ENCODE peak calls at places on chromosomes 2 and 18, in nine cellular contexts. One of them, this sample, is unnamed.

GRCh38 chr2:56008661-56009411 is 85.3 kb upstream of the EFEMP1 start:
- DNase-seq in GM23248: peak; percentile 95
- DNase-seq in fibroblast of lung: peak; percentile 83
- DNase-seq in HepG2: no peak
- DNase-seq in mammary epithelial cell: peak; percentile 69
- DNase-seq in endodermal cell: peak; percentile 86
- DNase-seq in mesendoderm: peak; percentile 88
- DNase-seq in PC-3: peak; percentile 45
- DNase-seq in SK-N-SH: peak; percentile 58
- DNase-seq in this sample: no peak

GRCh38 chr2:231321556-231322334 is 73.8 kb upstream of the B3GNT7 start:
- DNase-seq in PC-3: no peak
- DNase-seq in HepG2: no peak
- DNase-seq in mammary epithelial cell: no peak
- DNase-seq in SK-N-SH: no peak
- DNase-seq in GM23248: no peak
- DNase-seq in endodermal cell: no peak
- DNase-seq in fibroblast of lung: no peak
- DNase-seq in mesendoderm: no peak
- DNase-seq in this sample: no peak

GRCh38 chr2:73850009-73850408 is 21.2 kb downstream of the STAMBP start:
- DNase-seq in SK-N-SH: no peak
- DNase-seq in PC-3: no peak
- DNase-seq in mesendoderm: no peak
- DNase-seq in GM23248: no peak
- DNase-seq in mammary epithelial cell: no peak
- DNase-seq in endodermal cell: no peak
- DNase-seq in fibroblast of lung: no peak
- DNase-seq in HepG2: no peak
- DNase-seq in this sample: no peak

GRCh38 chr2:237961637-237962036 is 5.2 kb upstream of the UBE2F start:
- DNase-seq in SK-N-SH: no peak
- DNase-seq in GM23248: no peak
- DNase-seq in PC-3: no peak
- DNase-seq in HepG2: no peak
- DNase-seq in fibroblast of lung: no peak
- DNase-seq in endodermal cell: no peak
- DNase-seq in mesendoderm: no peak
- DNase-seq in mammary epithelial cell: no peak
- DNase-seq in this sample: no peak

GRCh38 chr2:38033651-38034050 is 42.3 kb downstream of the CYP1B1 start:
- DNase-seq in mammary epithelial cell: no peak
- DNase-seq in mesendoderm: no peak
- DNase-seq in HepG2: no peak
- DNase-seq in PC-3: no peak
- DNase-seq in endodermal cell: no peak
- DNase-seq in GM23248: no peak
- DNase-seq in fibroblast of lung: no peak
- DNase-seq in SK-N-SH: no peak
- DNase-seq in this sample: no peak

GRCh38 chr2:164510895-164511294 is 110.4 kb downstream of the GRB14 start:
- DNase-seq in fibroblast of lung: no peak
- DNase-seq in PC-3: no peak
- DNase-seq in SK-N-SH: no peak
- DNase-seq in mesendoderm: no peak
- DNase-seq in HepG2: no peak
- DNase-seq in mammary epithelial cell: no peak
- DNase-seq in endodermal cell: no peak
- DNase-seq in GM23248: no peak
- DNase-seq in this sample: no peak

GRCh38 chr2:48512071-48512470 is 17.9 kb upstream of the STON1 start:
- DNase-seq in GM23248: no peak
- DNase-seq in fibroblast of lung: no peak
- DNase-seq in mammary epithelial cell: no peak
- DNase-seq in PC-3: no peak
- DNase-seq in HepG2: no peak
- DNase-seq in endodermal cell: no peak
- DNase-seq in SK-N-SH: no peak
- DNase-seq in mesendoderm: no peak
- DNase-seq in this sample: no peak

GRCh38 chr2:44934962-44935853 is 6.3 kb upstream of the SIX3 start:
- DNase-seq in GM23248: peak; percentile 47
- DNase-seq in mammary epithelial cell: peak; percentile 23
- DNase-seq in HepG2: peak; percentile 23
- DNase-seq in PC-3: no peak
- DNase-seq in SK-N-SH: peak; percentile 80
- DNase-seq in endodermal cell: peak; percentile 85
- DNase-seq in mesendoderm: peak; percentile 61
- DNase-seq in fibroblast of lung: no peak
- DNase-seq in this sample: no peak

GRCh38 chr18:58135806-58136331 is 91.8 kb downstream of the NEDD4L start:
- DNase-seq in mesendoderm: peak; percentile 89
- DNase-seq in SK-N-SH: peak; percentile 76
- DNase-seq in GM23248: peak; percentile 71
- DNase-seq in fibroblast of lung: peak; percentile 86
- DNase-seq in endodermal cell: peak; percentile 88
- DNase-seq in PC-3: peak; percentile 77
- DNase-seq in mammary epithelial cell: peak; percentile 52
- DNase-seq in HepG2: peak; percentile 31
- DNase-seq in this sample: peak; percentile 46

GRCh38 chr2:45342-46130 is 769 bp downstream of the FAM110C start:
- DNase-seq in mammary epithelial cell: peak; percentile 23
- DNase-seq in mesendoderm: peak; percentile 30
- DNase-seq in GM23248: no peak
- DNase-seq in HepG2: no peak
- DNase-seq in PC-3: peak; percentile 24
- DNase-seq in endodermal cell: peak; percentile 75
- DNase-seq in fibroblast of lung: no peak
- DNase-seq in SK-N-SH: peak; percentile 30
- DNase-seq in this sample: no peak

GRCh38 chr2:236305531-236305930 is 41.3 kb upstream of the ASB18 start:
- DNase-seq in GM23248: no peak
- DNase-seq in mammary epithelial cell: no peak
- DNase-seq in PC-3: no peak
- DNase-seq in SK-N-SH: no peak
- DNase-seq in fibroblast of lung: no peak
- DNase-seq in endodermal cell: no peak
- DNase-seq in HepG2: no peak
- DNase-seq in mesendoderm: no peak
- DNase-seq in this sample: no peak

GRCh38 chr18:26487437-26487836 is 60.9 kb downstream of the KCTD1 start:
- DNase-seq in HepG2: peak; percentile 63
- DNase-seq in fibroblast of lung: no peak
- DNase-seq in GM23248: peak; percentile 62
- DNase-seq in mesendoderm: no peak
- DNase-seq in mammary epithelial cell: peak; percentile 96
- DNase-seq in endodermal cell: no peak
- DNase-seq in PC-3: peak; percentile 81
- DNase-seq in SK-N-SH: no peak
- DNase-seq in this sample: no peak

GRCh38 chr18:22034276-22034675 is 135.1 kb upstream of the GATA6 start:
- DNase-seq in SK-N-SH: no peak
- DNase-seq in PC-3: no peak
- DNase-seq in mesendoderm: no peak
- DNase-seq in mammary epithelial cell: no peak
- DNase-seq in HepG2: no peak
- DNase-seq in endodermal cell: no peak
- DNase-seq in fibroblast of lung: peak; percentile 52
- DNase-seq in GM23248: no peak
- DNase-seq in this sample: no peak

GRCh38 chr2:8304821-8305766 is 376.8 kb upstream of the ID2 start:
- DNase-seq in endodermal cell: peak; percentile 13
- DNase-seq in GM23248: no peak
- DNase-seq in mesendoderm: no peak
- DNase-seq in mammary epithelial cell: no peak
- DNase-seq in HepG2: no peak
- DNase-seq in fibroblast of lung: peak; percentile 5
- DNase-seq in SK-N-SH: no peak
- DNase-seq in PC-3: no peak
- DNase-seq in this sample: no peak

GRCh38 chr2:85175369-85176299 is 42.4 kb downstream of the TCF7L1 start:
- DNase-seq in mammary epithelial cell: no peak
- DNase-seq in mesendoderm: peak; percentile 84
- DNase-seq in HepG2: peak; percentile 66
- DNase-seq in GM23248: peak; percentile 70
- DNase-seq in PC-3: peak; percentile 89
- DNase-seq in SK-N-SH: no peak
- DNase-seq in endodermal cell: peak; percentile 70
- DNase-seq in fibroblast of lung: peak; percentile 54
- DNase-seq in this sample: no peak

GRCh38 chr2:105645031-105645940 is 99.4 kb upstream of the NCK2 start:
- DNase-seq in mammary epithelial cell: peak; percentile 22
- DNase-seq in HepG2: no peak
- DNase-seq in endodermal cell: peak; percentile 71
- DNase-seq in mesendoderm: peak; percentile 85
- DNase-seq in fibroblast of lung: no peak
- DNase-seq in SK-N-SH: no peak
- DNase-seq in GM23248: no peak
- DNase-seq in PC-3: peak; percentile 59
- DNase-seq in this sample: no peak

GRCh38 chr2:169069341-169069740 is at the start of gene DHRS9:
- DNase-seq in mammary epithelial cell: peak; percentile 94
- DNase-seq in mesendoderm: peak; percentile 50
- DNase-seq in endodermal cell: no peak
- DNase-seq in fibroblast of lung: peak; percentile 22
- DNase-seq in PC-3: peak; percentile 97
- DNase-seq in SK-N-SH: no peak
- DNase-seq in HepG2: no peak
- DNase-seq in GM23248: peak; percentile 74
- DNase-seq in this sample: no peak

GRCh38 chr2:29206941-29207340 is 91.7 kb downstream of the CLIP4 start:
- DNase-seq in PC-3: no peak
- DNase-seq in mammary epithelial cell: no peak
- DNase-seq in fibroblast of lung: no peak
- DNase-seq in mesendoderm: peak; percentile 34
- DNase-seq in SK-N-SH: no peak
- DNase-seq in HepG2: peak; percentile 12
- DNase-seq in GM23248: no peak
- DNase-seq in endodermal cell: peak; percentile 69
- DNase-seq in this sample: no peak

GRCh38 chr2:240871071-240871958 is 2.7 kb downstream of the AGXT start:
- DNase-seq in HepG2: no peak
- DNase-seq in mesendoderm: no peak
- DNase-seq in fibroblast of lung: no peak
- DNase-seq in endodermal cell: no peak
- DNase-seq in SK-N-SH: peak; percentile 21
- DNase-seq in mammary epithelial cell: no peak
- DNase-seq in PC-3: no peak
- DNase-seq in GM23248: no peak
- DNase-seq in this sample: no peak
- H3K9ac ChIP-seq in HepG2: no peak overlapping the region
- H3K9ac ChIP-seq in mesendoderm: no peak overlapping the region
- H3K9ac ChIP-seq in fibroblast of lung: no peak overlapping the region
- H3K9ac ChIP-seq in endodermal cell: no peak overlapping the region
- H3K9ac ChIP-seq in SK-N-SH: no peak overlapping the region
- H3K9ac ChIP-seq in mammary epithelial cell: no peak overlapping the region
- H3K9ac ChIP-seq in PC-3: no peak overlapping the region
- H3K9ac ChIP-seq in GM23248: no peak overlapping the region
- H3K9ac ChIP-seq in this sample: no peak overlapping the region

GRCh38 chr18:46676162-46676830 is 19.3 kb upstream of the LOXHD1 start:
- DNase-seq in mesendoderm: no peak
- DNase-seq in mammary epithelial cell: no peak
- DNase-seq in endodermal cell: no peak
- DNase-seq in PC-3: peak; percentile 53
- DNase-seq in SK-N-SH: no peak
- DNase-seq in GM23248: peak; percentile 52
- DNase-seq in HepG2: no peak
- DNase-seq in fibroblast of lung: peak; percentile 8
- DNase-seq in this sample: no peak
- H3K9ac ChIP-seq in mesendoderm: no peak overlapping the region
- H3K9ac ChIP-seq in mammary epithelial cell: no peak overlapping the region
- H3K9ac ChIP-seq in endodermal cell: no peak overlapping the region
- H3K9ac ChIP-seq in PC-3: peak overlapping the region; percentile 3
- H3K9ac ChIP-seq in SK-N-SH: no peak overlapping the region
- H3K9ac ChIP-seq in GM23248: no peak overlapping the region
- H3K9ac ChIP-seq in HepG2: no peak overlapping the region
- H3K9ac ChIP-seq in fibroblast of lung: no peak overlapping the region
- H3K9ac ChIP-seq in this sample: no peak overlapping the region

GRCh38 chr2:196247979-196248286 is 76.6 kb upstream of the STK17B start:
- DNase-seq in GM23248: no peak
- DNase-seq in endodermal cell: no peak
- DNase-seq in mammary epithelial cell: no peak
- DNase-seq in SK-N-SH: no peak
- DNase-seq in HepG2: no peak
- DNase-seq in fibroblast of lung: no peak
- DNase-seq in mesendoderm: no peak
- DNase-seq in PC-3: no peak
- DNase-seq in this sample: no peak
- H3K9ac ChIP-seq in GM23248: no peak overlapping the region
- H3K9ac ChIP-seq in endodermal cell: no peak overlapping the region
- H3K9ac ChIP-seq in mammary epithelial cell: no peak overlapping the region
- H3K9ac ChIP-seq in SK-N-SH: no peak overlapping the region
- H3K9ac ChIP-seq in HepG2: no peak overlapping the region
- H3K9ac ChIP-seq in fibroblast of lung: no peak overlapping the region
- H3K9ac ChIP-seq in mesendoderm: no peak overlapping the region
- H3K9ac ChIP-seq in PC-3: no peak overlapping the region
- H3K9ac ChIP-seq in this sample: peak overlapping the region; percentile 17

GRCh38 chr18:63062246-63062645 is 257.3 kb downstream of the BCL2 start:
- DNase-seq in mesendoderm: no peak
- DNase-seq in SK-N-SH: no peak
- DNase-seq in HepG2: no peak
- DNase-seq in fibroblast of lung: no peak
- DNase-seq in GM23248: peak; percentile 51
- DNase-seq in endodermal cell: no peak
- DNase-seq in PC-3: no peak
- DNase-seq in mammary epithelial cell: no peak
- DNase-seq in this sample: no peak

GRCh38 chr18:63063171-63063570 is 256.4 kb downstream of the BCL2 start:
- DNase-seq in GM23248: peak; percentile 83
- DNase-seq in mesendoderm: peak; percentile 63
- DNase-seq in PC-3: peak; percentile 39
- DNase-seq in HepG2: no peak
- DNase-seq in SK-N-SH: no peak
- DNase-seq in endodermal cell: peak; percentile 59
- DNase-seq in mammary epithelial cell: no peak
- DNase-seq in fibroblast of lung: no peak
- DNase-seq in this sample: no peak

GRCh38 chr18:63058521-63058920 is 261.0 kb downstream of the BCL2 start:
- DNase-seq in mammary epithelial cell: no peak
- DNase-seq in SK-N-SH: no peak
- DNase-seq in fibroblast of lung: no peak
- DNase-seq in PC-3: no peak
- DNase-seq in endodermal cell: no peak
- DNase-seq in GM23248: no peak
- DNase-seq in mesendoderm: no peak
- DNase-seq in HepG2: no peak
- DNase-seq in this sample: no peak

GRCh38 chr18:63051928-63052327 is 267.6 kb downstream of the BCL2 start:
- DNase-seq in mesendoderm: no peak
- DNase-seq in endodermal cell: no peak
- DNase-seq in GM23248: no peak
- DNase-seq in fibroblast of lung: no peak
- DNase-seq in SK-N-SH: no peak
- DNase-seq in HepG2: no peak
- DNase-seq in PC-3: no peak
- DNase-seq in mammary epithelial cell: no peak
- DNase-seq in this sample: no peak

DNA sequence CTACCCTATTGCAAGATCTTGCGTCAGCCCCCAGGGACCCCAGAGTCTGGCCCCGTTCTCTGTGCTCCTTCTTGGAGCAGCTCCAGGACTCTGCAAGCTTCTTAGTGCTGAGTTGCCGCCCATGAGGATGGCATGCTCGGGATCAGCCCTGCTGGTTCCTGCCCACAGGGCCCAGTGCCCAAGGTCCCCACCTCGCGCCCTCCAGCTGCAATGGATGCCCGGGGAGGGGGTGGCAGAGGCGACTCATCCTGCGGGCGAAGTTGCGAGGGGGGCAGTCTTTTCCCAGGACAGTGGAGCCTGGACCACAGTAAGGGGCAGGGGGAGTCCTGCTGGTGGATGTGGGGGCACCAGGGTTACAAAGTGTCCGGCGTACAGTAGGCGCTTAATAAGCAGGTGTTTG is 261.9 kb downstream of the BCL2 start:
- DNase-seq in endodermal cell: no peak
- DNase-seq in fibroblast of lung: no peak
- DNase-seq in SK-N-SH: no peak
- DNase-seq in GM23248: no peak
- DNase-seq in mesendoderm: no peak
- DNase-seq in mammary epithelial cell: no peak
- DNase-seq in HepG2: no peak
- DNase-seq in PC-3: no peak
- DNase-seq in this sample: no peak
- H3K9ac ChIP-seq in endodermal cell: no peak overlapping the region
- H3K9ac ChIP-seq in fibroblast of lung: no peak overlapping the region
- H3K9ac ChIP-seq in SK-N-SH: no peak overlapping the region
- H3K9ac ChIP-seq in GM23248: no peak overlapping the region
- H3K9ac ChIP-seq in mesendoderm: no peak overlapping the region
- H3K9ac ChIP-seq in mammary epithelial cell: no peak overlapping the region
- H3K9ac ChIP-seq in HepG2: no peak overlapping the region
- H3K9ac ChIP-seq in PC-3: no peak overlapping the region
- H3K9ac ChIP-seq in this sample: no peak overlapping the region